ENCODE peak calls at places on chromosomes 1 and 21, in nine cellular contexts. I is psoas muscle; R is uterus; P is prostate gland; V is RWPE1; N is CD4-positive, CD25-positive, alpha-beta regulatory T cell; B is stomach; Y is CD8-positive, alpha-beta memory T cell; L is mesenchymal stem cell. K is an unnamed sample.

GRCh38 chr1:29569971-29570634 is 333.8 kb downstream of the PTPRU start:
- DNase-seq in P (no peak), N (no peak), Y (no peak), R (no peak), V (peak; percentile 96), L (peak; percentile 91), B (peak; percentile 35), I (no peak), K (no peak)

GRCh38 chr1:170707959-170708666 is 44.2 kb downstream of the PRRX1 start:
- DNase-seq in V (peak; percentile 82), L (peak; percentile 94), Y (no peak), R (no peak), P (no peak), N (no peak), B (no peak), I (no peak), K (no peak)

GRCh38 chr21:17513214-17514123 is 626 bp downstream of the CXADR start:
- DNase-seq in P (peak; percentile 36), L (peak; percentile 41), V (peak; percentile 22), I (no peak), Y (no peak), N (peak; percentile 2), R (peak; percentile 27), B (peak; percentile 52), K (peak; percentile 38)

GRCh38 chr1:19819701-19820100 is 4.6 kb upstream of the RNF186 start:
- DNase-seq in I (no peak), L (no peak), R (no peak), V (no peak), B (no peak), Y (no peak), N (no peak), P (no peak), K (no peak)

GRCh38 chr1:21511579-21512522 is 2.6 kb downstream of the ALPL start:
- DNase-seq in P (peak; percentile 66), L (peak; percentile 94), V (no peak), Y (no peak), I (peak; percentile 77), R (no peak), N (no peak), B (peak; percentile 44), K (no peak)

GRCh38 chr1:33841516-33841915 is 22.4 kb upstream of the HMGB4 start:
- DNase-seq in L (no peak), P (no peak), B (no peak), N (no peak), I (no peak), Y (no peak), R (no peak), V (no peak), K (no peak)

GRCh38 chr1:180789460-180789859 is 123.2 kb upstream of the KIAA1614 start:
- DNase-seq in I (no peak), L (no peak), P (no peak), B (no peak), V (no peak), N (no peak), Y (no peak), R (no peak), K (no peak)

GRCh38 chr1:202501281-202501680 is 152.8 kb downstream of the PPP1R12B start:
- DNase-seq in I (no peak), V (peak; percentile 21), R (no peak), P (peak; percentile 7), B (no peak), L (peak; percentile 44), Y (no peak), N (no peak), K (peak; percentile 9)

GRCh38 chr1:224643653-224644052 is 27.5 kb downstream of the CNIH3 start:
- DNase-seq in Y (no peak), R (no peak), P (no peak), I (no peak), N (no peak), B (no peak), L (no peak), V (no peak), K (no peak)

GRCh38 chr1:162629651-162630050 is 2.6 kb upstream of the DDR2 start:
- DNase-seq in R (no peak), I (no peak), L (peak; percentile 92), Y (no peak), V (no peak), N (no peak), B (no peak), P (no peak), K (no peak)

GRCh38 chr1:108862698-108863477 is 6.0 kb upstream of the AKNAD1 start:
- DNase-seq in P (no peak), L (no peak), V (no peak), B (no peak), I (no peak), R (no peak), Y (no peak), N (no peak), K (no peak)

GRCh38 chr1:113169591-113169990 is 96.6 kb downstream of the LRIG2 start:
- DNase-seq in N (no peak), P (no peak), Y (no peak), V (no peak), L (no peak), I (no peak), B (no peak), R (no peak), K (no peak)

GRCh38 chr1:198316681-198317080 is 159.9 kb downstream of the NEK7 start:
- DNase-seq in Y (no peak), V (no peak), B (no peak), L (no peak), N (no peak), R (no peak), I (no peak), P (no peak), K (no peak)

GRCh38 chr1:43979528-43980254 is 681 bp downstream of the B4GALT2 start:
- DNase-seq in V (peak; percentile 62), I (peak; percentile 75), L (peak; percentile 58), R (peak; percentile 60), Y (no peak), P (no peak), N (no peak), B (peak; percentile 39), K (peak; percentile 29)

GRCh38 chr1:69915347-69915746 is 290.0 kb downstream of the LRRC40 start:
- DNase-seq in B (no peak), V (no peak), Y (no peak), N (no peak), L (peak; percentile 28), I (no peak), R (no peak), P (no peak), K (no peak)

GRCh38 chr1:230698130-230698529 is 15.8 kb downstream of the AGT start:
- DNase-seq in R (no peak), B (no peak), I (no peak), N (no peak), Y (no peak), P (no peak), L (no peak), V (no peak), K (no peak)

GRCh38 chr1:230693221-230693620 is 20.7 kb downstream of the AGT start:
- DNase-seq in V (no peak), B (no peak), P (no peak), R (no peak), N (no peak), I (no peak), Y (no peak), L (no peak), K (no peak)

GRCh38 chr1:230694464-230694863 is 19.5 kb downstream of the AGT start:
- DNase-seq in P (no peak), B (no peak), V (no peak), N (no peak), L (no peak), Y (no peak), R (no peak), I (no peak), K (no peak)

GRCh38 chr1:230696722-230697432 is 17.0 kb downstream of the AGT start:
- DNase-seq in B (no peak), I (no peak), L (no peak), Y (no peak), R (no peak), P (no peak), V (no peak), N (no peak), K (no peak)

GRCh38 chr1:230694991-230695390 is 18.9 kb downstream of the AGT start:
- DNase-seq in B (no peak), R (no peak), N (no peak), L (no peak), Y (no peak), I (no peak), P (no peak), V (no peak), K (no peak)
- H3K27ac ChIP-seq in B (no peak overlapping the region), R (no peak overlapping the region), N (no peak overlapping the region), L (no peak overlapping the region), Y (no peak overlapping the region), I (no peak overlapping the region), P (no peak overlapping the region), V (no peak overlapping the region), K (peak overlapping the region; percentile 6)

GRCh38 chr21:43739648-43740435 is 20.9 kb downstream of the PDXK start:
- DNase-seq in R (no peak), L (peak; percentile 58), P (no peak), V (peak; percentile 61), N (no peak), B (no peak), I (no peak), Y (no peak), K (no peak)
- H3K27ac ChIP-seq in R (peak overlapping the region; percentile 67), L (no peak overlapping the region), P (peak overlapping the region; percentile 70), V (peak overlapping the region; percentile 99), N (no peak overlapping the region), B (peak overlapping the region; percentile 68), I (no peak overlapping the region), Y (no peak overlapping the region), K (peak overlapping the region; percentile 16)

GRCh38 chr1:67632811-67633478 is 52.1 kb upstream of the GADD45A start:
- DNase-seq in N (no peak), Y (no peak), R (no peak), V (no peak), B (no peak), I (no peak), L (no peak), P (no peak), K (no peak)
- H3K27ac ChIP-seq in N (no peak overlapping the region), Y (no peak overlapping the region), R (no peak overlapping the region), V (no peak overlapping the region), B (peak overlapping the region; percentile 69), I (no peak overlapping the region), L (no peak overlapping the region), P (no peak overlapping the region), K (no peak overlapping the region)

GRCh38 chr1:246617768-246618167 is 51.5 kb downstream of the CNST start:
- DNase-seq in Y (no peak), B (no peak), N (no peak), P (peak; percentile 53), L (no peak), R (no peak), I (no peak), V (no peak), K (no peak)

GRCh38 chr1:246617156-246617555 is 50.9 kb downstream of the CNST start:
- DNase-seq in I (no peak), L (no peak), B (no peak), Y (no peak), R (no peak), V (no peak), P (no peak), N (no peak), K (no peak)

GRCh38 chr1:246613131-246613758 is 47.0 kb downstream of the CNST start:
- DNase-seq in I (no peak), L (no peak), N (no peak), Y (no peak), V (peak; percentile 8), P (no peak), B (no peak), R (no peak), K (no peak)

GRCh38 chr1:246622035-246622652 is 55.9 kb downstream of the CNST start:
- DNase-seq in I (no peak), B (no peak), N (no peak), P (no peak), Y (no peak), V (no peak), L (peak; percentile 69), R (no peak), K (no peak)

GRCh38 chr1:246618240-246618639 is 52.0 kb downstream of the CNST start:
- DNase-seq in L (no peak), P (no peak), B (no peak), Y (no peak), V (no peak), R (no peak), I (no peak), N (no peak), K (no peak)
- H3K27ac ChIP-seq in L (no peak overlapping the region), P (peak overlapping the region; percentile 49), B (peak overlapping the region; percentile 77), Y (no peak overlapping the region), V (no peak overlapping the region), R (no peak overlapping the region), I (peak overlapping the region; percentile 70), N (no peak overlapping the region), K (no peak overlapping the region)

K was measured in caudate nucleus.